ENCODE peak calls at places on chromosomes 13 and 19, in four cellular contexts. G is K562, S is HepG2, I is HCT116. O is an unnamed sample.

GRCh38 chr13:90201198-90201597 is 1146.3 kb upstream of the MIR17HG start:
- DNase-seq in I (no peak), G (no peak), S (no peak), O (no peak)

GRCh38 chr13:50524540-50524939 is 319.0 kb downstream of the DLEU7 start:
- DNase-seq in I (no peak), G (no peak), S (no peak), O (no peak)

GRCh38 chr13:32117696-32118095 is 86.1 kb downstream of the FRY start:
- DNase-seq in I (no peak), S (no peak), G (no peak), O (no peak)

GRCh38 chr13:113493315-113493951 is 2.9 kb upstream of the DCUN1D2 start:
- DNase-seq in G (peak), S (peak), I (peak), O (peak)

GRCh38 chr19:16324064-16324383 is 602 bp upstream of the KLF2 start:
- DNase-seq in G (no peak), I (no peak), S (no peak), O (no peak)

GRCh38 chr19:16382775-16383543 is 58.3 kb downstream of the KLF2 start:
- DNase-seq in G (peak), S (peak), I (peak), O (peak)

GRCh38 chr13:113116206-113116800 is 6.3 kb upstream of the F10 start:
- DNase-seq in G (no peak), I (no peak), S (no peak), O (no peak)

GRCh38 chr13:29595380-29596063 is at the start of gene SLC7A1:
- DNase-seq in I (peak), G (peak), S (peak), O (no peak)

GRCh38 chr13:97028441-97029299 is 34.4 kb upstream of the OXGR1 start:
- DNase-seq in G (peak), I (peak), S (peak), O (peak)

GRCh38 chr13:94947392-94947791 is 235.0 kb upstream of the SOX21 start:
- DNase-seq in S (no peak), G (no peak), I (no peak), O (no peak)

GRCh38 chr19:55176116-55176515 is 4.0 kb downstream of the SYT5 start:
- DNase-seq in G (peak), I (no peak), S (no peak), O (no peak)

GRCh38 chr13:71067164-71067815 is 799.7 kb downstream of the DACH1 start:
- DNase-seq in G (no peak), I (no peak), S (peak), O (no peak)

GRCh38 chr19:18603958-18604819 is 2.4 kb downstream of the CRLF1 start:
- DNase-seq in S (no peak), I (no peak), G (no peak), O (no peak)

GRCh38 chr19:44401108-44401786 is at the start of gene ZNF285:
- DNase-seq in S (peak), I (no peak), G (peak), O (peak)

GRCh38 chr19:55289117-55289796 is 5.5 kb downstream of the BRSK1 start:
- DNase-seq in G (no peak), I (no peak), S (no peak), O (no peak)

GRCh38 chr19:42129399-42130253 is 2.6 kb downstream of the POU2F2 start:
- DNase-seq in S (no peak), I (no peak), G (no peak), O (no peak)

GRCh38 chr19:10766681-10767201 is 48.9 kb downstream of the DNM2 start:
- DNase-seq in I (no peak), G (no peak), S (no peak), O (no peak)

GRCh38 chr13:73235385-73235784 is 176.6 kb downstream of the KLF5 start:
- DNase-seq in S (no peak), G (no peak), I (no peak), O (no peak)

GRCh38 chr19:18320865-18321728 is 1.8 kb downstream of the LSM4 start:
- DNase-seq in I (no peak), S (no peak), G (no peak), O (no peak)

GRCh38 chr13:35892837-35893814 is 238.1 kb downstream of the DCLK1 start:
- DNase-seq in I (no peak), G (no peak), S (no peak), O (no peak)

GRCh38 chr19:31119951-31120690 is 229.1 kb downstream of the TSHZ3 start:
- DNase-seq in I (no peak), G (no peak), S (no peak), O (no peak)

GRCh38 chr19:45772912-45773311 is 3.9 kb upstream of the SIX5 start:
- DNase-seq in G (no peak), S (no peak), I (no peak), O (no peak)

GRCh38 chr19:17468302-17469091 is 1.8 kb upstream of the SLC27A1 start:
- DNase-seq in G (no peak), S (no peak), I (no peak), O (no peak)

GRCh38 chr19:48413879-48414623 is 20.6 kb downstream of the GRIN2D start:
- DNase-seq in S (no peak), G (no peak), I (no peak), O (no peak)
- TF ChIP-seq TCF7L2 in S (no peak), G (no peak), I (no peak), O (no peak)

DNA sequence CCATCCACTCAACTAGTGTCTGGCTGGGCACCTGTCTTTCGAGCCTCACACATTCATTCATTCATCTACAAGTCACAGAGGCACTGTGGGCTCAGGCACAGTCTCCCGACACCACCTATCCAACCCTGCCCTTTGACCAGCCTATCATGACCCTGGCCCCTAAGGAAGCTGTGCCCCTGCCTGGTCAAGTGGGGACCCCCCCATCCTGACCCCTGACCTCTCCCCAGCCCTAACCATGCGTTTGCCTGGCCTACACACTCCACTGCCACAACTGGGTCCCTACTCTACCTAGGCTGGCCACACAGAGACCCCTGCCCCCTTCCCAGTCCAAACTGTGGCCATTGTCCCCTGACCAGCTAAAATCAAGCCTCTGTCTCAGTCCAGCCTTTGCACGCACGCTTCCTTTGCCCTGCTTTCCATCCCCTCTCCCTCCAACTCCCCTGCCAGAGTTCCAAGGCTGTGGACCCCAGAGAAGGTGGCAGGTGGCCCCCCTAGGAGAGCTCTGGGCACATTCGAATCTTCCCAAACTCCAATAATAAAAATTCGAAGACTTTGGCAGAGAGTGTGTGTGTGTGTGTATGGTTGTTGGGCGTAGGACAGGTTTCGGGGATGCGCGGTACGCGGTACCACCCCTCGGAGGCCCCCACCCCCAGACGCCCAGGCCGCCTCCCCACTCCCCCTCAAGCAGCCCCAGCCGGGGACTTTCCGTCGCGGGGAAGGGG is 404 bp upstream of the IL27RA start:
- DNase-seq in G (no peak), I (no peak), S (no peak), O (no peak)
- TF ChIP-seq TCF7L2 in G (no peak), I (no peak), S (no peak), O (no peak)

GRCh38 chr19:6730153-6730804 is 7.1 kb downstream of the GPR108 start:
- DNase-seq in S (peak), I (no peak), G (peak), O (no peak)
- TF ChIP-seq TCF7L2 in S (no peak), I (no peak), G (no peak), O (no peak)

GRCh38 chr19:13104848-13105646 is 2.4 kb upstream of the LYL1 start:
- DNase-seq in I (no peak), G (no peak), S (no peak), O (no peak)
- TF ChIP-seq TCF7L2 in I (no peak), G (no peak), S (no peak), O (no peak)

GRCh38 chr19:37009871-37010270 is 68.4 kb upstream of the ZNF420 start:
- DNase-seq in G (no peak), S (no peak), I (no peak), O (no peak)

GRCh38 chr19:37012093-37012745 is 66.0 kb upstream of the ZNF420 start:
- DNase-seq in I (no peak), G (no peak), S (no peak), O (no peak)

GRCh38 chr19:37014456-37014855 is 63.8 kb upstream of the ZNF420 start:
- DNase-seq in S (no peak), G (no peak), I (no peak), O (no peak)
- TF ChIP-seq TCF7L2 in S (no peak), G (no peak), I (no peak), O (no peak)

O was measured in Panc1.